ENCODE peak calls at places on chromosomes 6 and 20, in nine cellular contexts. One of them, this sample, is unnamed.

GRCh38 chr6:130758818-130759217 is 68.4 kb upstream of the SMLR1 start:
- DNase-seq in activated T-cell treated with anti-CD3 and anti-CD28 coated beads for 24 hours: no peak
- DNase-seq in testis: no peak
- DNase-seq in posterior cingulate gyrus: no peak
- DNase-seq in M059J: no peak
- DNase-seq in GM20000: no peak
- DNase-seq in tibial artery: no peak
- DNase-seq in GM12892: no peak
- DNase-seq in neural crest cell: no peak
- DNase-seq in this sample: no peak

GRCh38 chr6:30681696-30682180 is 4.7 kb downstream of the PPP1R18 start:
- DNase-seq in activated T-cell treated with anti-CD3 and anti-CD28 coated beads for 24 hours: no peak
- DNase-seq in testis: no peak
- DNase-seq in posterior cingulate gyrus: no peak
- DNase-seq in M059J: no peak
- DNase-seq in GM20000: no peak
- DNase-seq in tibial artery: no peak
- DNase-seq in GM12892: no peak
- DNase-seq in neural crest cell: no peak
- DNase-seq in this sample: no peak

GRCh38 chr6:170030284-170031095 is 260.4 kb downstream of the DLL1 start:
- DNase-seq in activated T-cell treated with anti-CD3 and anti-CD28 coated beads for 24 hours: no peak
- DNase-seq in testis: peak; percentile 7
- DNase-seq in posterior cingulate gyrus: peak; percentile 55
- DNase-seq in M059J: no peak
- DNase-seq in GM20000: no peak
- DNase-seq in tibial artery: peak; percentile 8
- DNase-seq in GM12892: no peak
- DNase-seq in neural crest cell: no peak
- DNase-seq in this sample: peak; percentile 67

GRCh38 chr20:1334761-1335160 is 5.8 kb upstream of the SDCBP2 start:
- DNase-seq in activated T-cell treated with anti-CD3 and anti-CD28 coated beads for 24 hours: no peak
- DNase-seq in testis: no peak
- DNase-seq in posterior cingulate gyrus: no peak
- DNase-seq in M059J: no peak
- DNase-seq in GM20000: no peak
- DNase-seq in tibial artery: no peak
- DNase-seq in GM12892: no peak
- DNase-seq in neural crest cell: no peak
- DNase-seq in this sample: peak; percentile 22

GRCh38 chr20:47258745-47259695 is 97.5 kb downstream of the ZMYND8 start:
- DNase-seq in activated T-cell treated with anti-CD3 and anti-CD28 coated beads for 24 hours: no peak
- DNase-seq in testis: peak; percentile 53
- DNase-seq in posterior cingulate gyrus: peak; percentile 72
- DNase-seq in M059J: no peak
- DNase-seq in GM20000: peak; percentile 67
- DNase-seq in tibial artery: peak; percentile 41
- DNase-seq in GM12892: peak; percentile 33
- DNase-seq in neural crest cell: no peak
- DNase-seq in this sample: no peak

GRCh38 chr6:169370054-169370453 is 116.4 kb upstream of the THBS2 start:
- DNase-seq in activated T-cell treated with anti-CD3 and anti-CD28 coated beads for 24 hours: no peak
- DNase-seq in testis: no peak
- DNase-seq in posterior cingulate gyrus: peak; percentile 66
- DNase-seq in M059J: peak; percentile 80
- DNase-seq in GM20000: no peak
- DNase-seq in tibial artery: no peak
- DNase-seq in GM12892: no peak
- DNase-seq in neural crest cell: no peak
- DNase-seq in this sample: no peak

GRCh38 chr6:75220365-75220764 is 14.5 kb upstream of the COL12A1 start:
- DNase-seq in activated T-cell treated with anti-CD3 and anti-CD28 coated beads for 24 hours: no peak
- DNase-seq in testis: no peak
- DNase-seq in posterior cingulate gyrus: no peak
- DNase-seq in M059J: no peak
- DNase-seq in GM20000: no peak
- DNase-seq in tibial artery: no peak
- DNase-seq in GM12892: no peak
- DNase-seq in neural crest cell: no peak
- DNase-seq in this sample: no peak

GRCh38 chr6:116764961-116765841 is at the start of gene FAM162B:
- DNase-seq in activated T-cell treated with anti-CD3 and anti-CD28 coated beads for 24 hours: no peak
- DNase-seq in testis: peak; percentile 50
- DNase-seq in posterior cingulate gyrus: peak; percentile 89
- DNase-seq in M059J: no peak
- DNase-seq in GM20000: no peak
- DNase-seq in tibial artery: no peak
- DNase-seq in GM12892: peak; percentile 22
- DNase-seq in neural crest cell: peak; percentile 57
- DNase-seq in this sample: no peak

GRCh38 chr20:2151805-2152727 is 50.4 kb downstream of the STK35 start:
- DNase-seq in activated T-cell treated with anti-CD3 and anti-CD28 coated beads for 24 hours: no peak
- DNase-seq in testis: no peak
- DNase-seq in posterior cingulate gyrus: no peak
- DNase-seq in M059J: peak; percentile 74
- DNase-seq in GM20000: no peak
- DNase-seq in tibial artery: peak; percentile 34
- DNase-seq in GM12892: no peak
- DNase-seq in neural crest cell: no peak
- DNase-seq in this sample: no peak

GRCh38 chr20:32585011-32585518 is at the start of gene NOL4L:
- DNase-seq in activated T-cell treated with anti-CD3 and anti-CD28 coated beads for 24 hours: no peak
- DNase-seq in testis: peak; percentile 40
- DNase-seq in posterior cingulate gyrus: peak; percentile 91
- DNase-seq in M059J: peak; percentile 43
- DNase-seq in GM20000: peak; percentile 72
- DNase-seq in tibial artery: no peak
- DNase-seq in GM12892: no peak
- DNase-seq in neural crest cell: peak; percentile 52
- DNase-seq in this sample: no peak

GRCh38 chr20:5524886-5525285 is 208.1 kb upstream of the PROKR2 start:
- DNase-seq in activated T-cell treated with anti-CD3 and anti-CD28 coated beads for 24 hours: no peak
- DNase-seq in testis: no peak
- DNase-seq in posterior cingulate gyrus: no peak
- DNase-seq in M059J: no peak
- DNase-seq in GM20000: no peak
- DNase-seq in tibial artery: no peak
- DNase-seq in GM12892: no peak
- DNase-seq in neural crest cell: no peak
- DNase-seq in this sample: no peak

GRCh38 chr6:44128020-44128917 is 915 bp downstream of the TMEM63B start:
- DNase-seq in activated T-cell treated with anti-CD3 and anti-CD28 coated beads for 24 hours: no peak
- DNase-seq in testis: peak; percentile 62
- DNase-seq in posterior cingulate gyrus: peak; percentile 90
- DNase-seq in M059J: peak; percentile 54
- DNase-seq in GM20000: peak; percentile 66
- DNase-seq in tibial artery: peak; percentile 28
- DNase-seq in GM12892: no peak
- DNase-seq in neural crest cell: peak; percentile 47
- DNase-seq in this sample: no peak

GRCh38 chr6:14165091-14165490 is 47.5 kb downstream of the CD83 start:
- DNase-seq in activated T-cell treated with anti-CD3 and anti-CD28 coated beads for 24 hours: no peak
- DNase-seq in testis: no peak
- DNase-seq in posterior cingulate gyrus: no peak
- DNase-seq in M059J: peak; percentile 96
- DNase-seq in GM20000: no peak
- DNase-seq in tibial artery: no peak
- DNase-seq in GM12892: no peak
- DNase-seq in neural crest cell: no peak
- DNase-seq in this sample: no peak

GRCh38 chr6:18551228-18551627 is 164.1 kb downstream of the RNF144B start:
- DNase-seq in activated T-cell treated with anti-CD3 and anti-CD28 coated beads for 24 hours: no peak
- DNase-seq in testis: no peak
- DNase-seq in posterior cingulate gyrus: no peak
- DNase-seq in M059J: peak; percentile 74
- DNase-seq in GM20000: no peak
- DNase-seq in tibial artery: no peak
- DNase-seq in GM12892: no peak
- DNase-seq in neural crest cell: no peak
- DNase-seq in this sample: no peak

GRCh38 chr6:129331450-129332138 is 378.4 kb downstream of the ARHGAP18 start:
- DNase-seq in activated T-cell treated with anti-CD3 and anti-CD28 coated beads for 24 hours: no peak
- DNase-seq in testis: no peak
- DNase-seq in posterior cingulate gyrus: no peak
- DNase-seq in M059J: peak; percentile 81
- DNase-seq in GM20000: no peak
- DNase-seq in tibial artery: no peak
- DNase-seq in GM12892: no peak
- DNase-seq in neural crest cell: no peak
- DNase-seq in this sample: no peak

GRCh38 chr20:35568645-35569044 is 26.8 kb downstream of the ERGIC3 start:
- DNase-seq in activated T-cell treated with anti-CD3 and anti-CD28 coated beads for 24 hours: no peak
- DNase-seq in testis: no peak
- DNase-seq in posterior cingulate gyrus: no peak
- DNase-seq in M059J: peak; percentile 46
- DNase-seq in GM20000: no peak
- DNase-seq in tibial artery: peak; percentile 5
- DNase-seq in GM12892: no peak
- DNase-seq in neural crest cell: no peak
- DNase-seq in this sample: no peak

GRCh38 chr6:2990179-2990931 is 9.3 kb upstream of the NQO2 start:
- DNase-seq in activated T-cell treated with anti-CD3 and anti-CD28 coated beads for 24 hours: no peak
- DNase-seq in testis: peak; percentile 73
- DNase-seq in posterior cingulate gyrus: peak; percentile 78
- DNase-seq in M059J: peak; percentile 71
- DNase-seq in GM20000: no peak
- DNase-seq in tibial artery: no peak
- DNase-seq in GM12892: no peak
- DNase-seq in neural crest cell: no peak
- DNase-seq in this sample: no peak

GRCh38 chr20:39216195-39216594 is 254.1 kb downstream of the DHX35 start:
- DNase-seq in activated T-cell treated with anti-CD3 and anti-CD28 coated beads for 24 hours: no peak
- DNase-seq in testis: no peak
- DNase-seq in posterior cingulate gyrus: no peak
- DNase-seq in M059J: no peak
- DNase-seq in GM20000: no peak
- DNase-seq in tibial artery: no peak
- DNase-seq in GM12892: no peak
- DNase-seq in neural crest cell: no peak
- DNase-seq in this sample: no peak

GRCh38 chr6:161465403-161465802 is 191.5 kb upstream of the AGPAT4 start:
- DNase-seq in activated T-cell treated with anti-CD3 and anti-CD28 coated beads for 24 hours: no peak
- DNase-seq in testis: no peak
- DNase-seq in posterior cingulate gyrus: no peak
- DNase-seq in M059J: no peak
- DNase-seq in GM20000: no peak
- DNase-seq in tibial artery: no peak
- DNase-seq in GM12892: no peak
- DNase-seq in neural crest cell: no peak
- DNase-seq in this sample: no peak

GRCh38 chr6:46586896-46587295 is 65.7 kb downstream of the CYP39A1 start:
- DNase-seq in activated T-cell treated with anti-CD3 and anti-CD28 coated beads for 24 hours: no peak
- DNase-seq in testis: peak; percentile 17
- DNase-seq in posterior cingulate gyrus: no peak
- DNase-seq in M059J: no peak
- DNase-seq in GM20000: no peak
- DNase-seq in tibial artery: no peak
- DNase-seq in GM12892: no peak
- DNase-seq in neural crest cell: no peak
- DNase-seq in this sample: no peak

GRCh38 chr6:136792945-136793289 is 640 bp upstream of the MAP3K5 start:
- DNase-seq in activated T-cell treated with anti-CD3 and anti-CD28 coated beads for 24 hours: peak; percentile 91
- DNase-seq in testis: peak; percentile 95
- DNase-seq in posterior cingulate gyrus: peak; percentile 98
- DNase-seq in M059J: peak; percentile 90
- DNase-seq in GM20000: peak; percentile 80
- DNase-seq in tibial artery: peak; percentile 93
- DNase-seq in GM12892: peak; percentile 45
- DNase-seq in neural crest cell: peak; percentile 75
- DNase-seq in this sample: peak; percentile 98

GRCh38 chr6:110495949-110496348 is 19.5 kb upstream of the SLC22A16 start:
- DNase-seq in activated T-cell treated with anti-CD3 and anti-CD28 coated beads for 24 hours: no peak
- DNase-seq in testis: peak; percentile 43
- DNase-seq in posterior cingulate gyrus: no peak
- DNase-seq in M059J: no peak
- DNase-seq in GM20000: no peak
- DNase-seq in tibial artery: no peak
- DNase-seq in GM12892: no peak
- DNase-seq in neural crest cell: no peak
- DNase-seq in this sample: no peak

This sample was measured in mesenteric fat pad.